ENCODE peak calls at places on chromosomes 5 and 9, in seven cellular contexts. One of them, this sample, is unnamed.

GRCh38 chr9:22452415-22453010 is 5.9 kb downstream of the DMRTA1 start:
- DNase-seq in bronchial epithelial cell: peak
- DNase-seq in BJ: no peak
- DNase-seq in CD8-positive, alpha-beta T cell: no peak
- DNase-seq in upper lobe of right lung: peak
- DNase-seq in tibial artery: peak
- DNase-seq in retinal pigment epithelial cell: no peak
- DNase-seq in this sample: peak

GRCh38 chr5:143233020-143233419 is 170.5 kb downstream of the NR3C1 start:
- DNase-seq in bronchial epithelial cell: no peak
- DNase-seq in BJ: no peak
- DNase-seq in CD8-positive, alpha-beta T cell: no peak
- DNase-seq in upper lobe of right lung: no peak
- DNase-seq in tibial artery: no peak
- DNase-seq in retinal pigment epithelial cell: no peak
- DNase-seq in this sample: no peak

GRCh38 chr9:132235894-132236661 is 74.2 kb downstream of the NTNG2 start:
- DNase-seq in bronchial epithelial cell: peak
- DNase-seq in BJ: no peak
- DNase-seq in CD8-positive, alpha-beta T cell: peak
- DNase-seq in upper lobe of right lung: peak
- DNase-seq in tibial artery: peak
- DNase-seq in retinal pigment epithelial cell: peak
- DNase-seq in this sample: peak

GRCh38 chr9:129100383-129101169 is 10.0 kb downstream of the CRAT start:
- DNase-seq in bronchial epithelial cell: no peak
- DNase-seq in BJ: no peak
- DNase-seq in CD8-positive, alpha-beta T cell: no peak
- DNase-seq in upper lobe of right lung: no peak
- DNase-seq in tibial artery: no peak
- DNase-seq in retinal pigment epithelial cell: no peak
- DNase-seq in this sample: peak

GRCh38 chr5:134874831-134875655 is 872 bp downstream of the TXNDC15 start:
- DNase-seq in bronchial epithelial cell: peak
- DNase-seq in BJ: peak
- DNase-seq in CD8-positive, alpha-beta T cell: no peak
- DNase-seq in upper lobe of right lung: peak
- DNase-seq in tibial artery: peak
- DNase-seq in retinal pigment epithelial cell: no peak
- DNase-seq in this sample: peak

GRCh38 chr9:112493738-112494137 is 7.1 kb downstream of the KIAA1958 start:
- DNase-seq in bronchial epithelial cell: no peak
- DNase-seq in BJ: peak
- DNase-seq in CD8-positive, alpha-beta T cell: no peak
- DNase-seq in upper lobe of right lung: no peak
- DNase-seq in tibial artery: no peak
- DNase-seq in retinal pigment epithelial cell: no peak
- DNase-seq in this sample: no peak

GRCh38 chr5:3787604-3788003 is 192.0 kb downstream of the IRX1 start:
- DNase-seq in bronchial epithelial cell: no peak
- DNase-seq in BJ: no peak
- DNase-seq in CD8-positive, alpha-beta T cell: no peak
- DNase-seq in upper lobe of right lung: no peak
- DNase-seq in tibial artery: no peak
- DNase-seq in retinal pigment epithelial cell: no peak
- DNase-seq in this sample: no peak

GRCh38 chr9:130833324-130833990 is 1.6 kb upstream of the ABL1 start:
- DNase-seq in bronchial epithelial cell: no peak
- DNase-seq in BJ: no peak
- DNase-seq in CD8-positive, alpha-beta T cell: no peak
- DNase-seq in upper lobe of right lung: no peak
- DNase-seq in tibial artery: no peak
- DNase-seq in retinal pigment epithelial cell: no peak
- DNase-seq in this sample: no peak

GRCh38 chr5:172830876-172831662 is 3.0 kb upstream of the ERGIC1 start:
- DNase-seq in bronchial epithelial cell: peak
- DNase-seq in BJ: no peak
- DNase-seq in CD8-positive, alpha-beta T cell: no peak
- DNase-seq in upper lobe of right lung: no peak
- DNase-seq in tibial artery: no peak
- DNase-seq in retinal pigment epithelial cell: peak
- DNase-seq in this sample: peak

GRCh38 chr9:69412741-69413150 is 87.7 kb downstream of the ENTREP1 start:
- DNase-seq in bronchial epithelial cell: peak
- DNase-seq in BJ: peak
- DNase-seq in CD8-positive, alpha-beta T cell: no peak
- DNase-seq in upper lobe of right lung: peak
- DNase-seq in tibial artery: peak
- DNase-seq in retinal pigment epithelial cell: no peak
- DNase-seq in this sample: peak

GRCh38 chr9:32969270-32969669 is 32.2 kb downstream of the APTX start:
- DNase-seq in bronchial epithelial cell: no peak
- DNase-seq in BJ: peak
- DNase-seq in CD8-positive, alpha-beta T cell: no peak
- DNase-seq in upper lobe of right lung: no peak
- DNase-seq in tibial artery: no peak
- DNase-seq in retinal pigment epithelial cell: no peak
- DNase-seq in this sample: no peak

GRCh38 chr5:45639038-45639437 is 57.1 kb downstream of the HCN1 start:
- DNase-seq in bronchial epithelial cell: no peak
- DNase-seq in BJ: no peak
- DNase-seq in CD8-positive, alpha-beta T cell: no peak
- DNase-seq in upper lobe of right lung: no peak
- DNase-seq in tibial artery: no peak
- DNase-seq in retinal pigment epithelial cell: no peak
- DNase-seq in this sample: peak

GRCh38 chr9:111662851-111663823 is 1.7 kb downstream of the GNG10 start:
- DNase-seq in bronchial epithelial cell: peak
- DNase-seq in BJ: no peak
- DNase-seq in CD8-positive, alpha-beta T cell: no peak
- DNase-seq in upper lobe of right lung: no peak
- DNase-seq in tibial artery: no peak
- DNase-seq in retinal pigment epithelial cell: no peak
- DNase-seq in this sample: peak

GRCh38 chr9:86485359-86485758 is 131.1 kb upstream of the TUT7 start:
- DNase-seq in bronchial epithelial cell: no peak
- DNase-seq in BJ: no peak
- DNase-seq in CD8-positive, alpha-beta T cell: no peak
- DNase-seq in upper lobe of right lung: no peak
- DNase-seq in tibial artery: no peak
- DNase-seq in retinal pigment epithelial cell: no peak
- DNase-seq in this sample: no peak

GRCh38 chr5:140038373-140038957 is 4.6 kb downstream of the NRG2 start:
- DNase-seq in bronchial epithelial cell: no peak
- DNase-seq in BJ: no peak
- DNase-seq in CD8-positive, alpha-beta T cell: no peak
- DNase-seq in upper lobe of right lung: no peak
- DNase-seq in tibial artery: no peak
- DNase-seq in retinal pigment epithelial cell: no peak
- DNase-seq in this sample: no peak

GRCh38 chr5:155546075-155546474 is 532.5 kb downstream of the KIF4B start:
- DNase-seq in bronchial epithelial cell: no peak
- DNase-seq in BJ: no peak
- DNase-seq in CD8-positive, alpha-beta T cell: no peak
- DNase-seq in upper lobe of right lung: no peak
- DNase-seq in tibial artery: no peak
- DNase-seq in retinal pigment epithelial cell: no peak
- DNase-seq in this sample: peak

GRCh38 chr9:34777667-34778066 is 67.7 kb upstream of the CCL21 start:
- DNase-seq in bronchial epithelial cell: no peak
- DNase-seq in BJ: no peak
- DNase-seq in CD8-positive, alpha-beta T cell: no peak
- DNase-seq in upper lobe of right lung: no peak
- DNase-seq in tibial artery: no peak
- DNase-seq in retinal pigment epithelial cell: no peak
- DNase-seq in this sample: no peak

GRCh38 chr9:38677660-38678303 is 42.2 kb downstream of the FAM240B start:
- DNase-seq in bronchial epithelial cell: no peak
- DNase-seq in BJ: no peak
- DNase-seq in CD8-positive, alpha-beta T cell: no peak
- DNase-seq in upper lobe of right lung: no peak
- DNase-seq in tibial artery: no peak
- DNase-seq in retinal pigment epithelial cell: no peak
- DNase-seq in this sample: no peak

GRCh38 chr5:109063223-109063622 is 315.5 kb downstream of the FER start:
- DNase-seq in bronchial epithelial cell: no peak
- DNase-seq in BJ: no peak
- DNase-seq in CD8-positive, alpha-beta T cell: no peak
- DNase-seq in upper lobe of right lung: no peak
- DNase-seq in tibial artery: no peak
- DNase-seq in retinal pigment epithelial cell: peak
- DNase-seq in this sample: no peak

GRCh38 chr5:125668904-125669303 is 754.3 kb upstream of the GRAMD2B start:
- DNase-seq in bronchial epithelial cell: peak
- DNase-seq in BJ: no peak
- DNase-seq in CD8-positive, alpha-beta T cell: no peak
- DNase-seq in upper lobe of right lung: no peak
- DNase-seq in tibial artery: no peak
- DNase-seq in retinal pigment epithelial cell: peak
- DNase-seq in this sample: peak

GRCh38 chr5:374631-375335 is 53.3 kb downstream of the AHRR start:
- DNase-seq in bronchial epithelial cell: no peak
- DNase-seq in BJ: no peak
- DNase-seq in CD8-positive, alpha-beta T cell: no peak
- DNase-seq in upper lobe of right lung: peak
- DNase-seq in tibial artery: no peak
- DNase-seq in retinal pigment epithelial cell: no peak
- DNase-seq in this sample: no peak

GRCh38 chr5:132371603-132371994 is 2.1 kb downstream of the SLC22A5 start:
- DNase-seq in bronchial epithelial cell: no peak
- DNase-seq in BJ: no peak
- DNase-seq in CD8-positive, alpha-beta T cell: no peak
- DNase-seq in upper lobe of right lung: peak
- DNase-seq in tibial artery: no peak
- DNase-seq in retinal pigment epithelial cell: no peak
- DNase-seq in this sample: no peak

GRCh38 chr5:56075361-56075760 is 80.6 kb upstream of the IL6ST start:
- DNase-seq in bronchial epithelial cell: no peak
- DNase-seq in BJ: no peak
- DNase-seq in CD8-positive, alpha-beta T cell: no peak
- DNase-seq in upper lobe of right lung: no peak
- DNase-seq in tibial artery: peak
- DNase-seq in retinal pigment epithelial cell: no peak
- DNase-seq in this sample: no peak

GRCh38 chr5:35047785-35048404 is at the start of gene AGXT2:
- DNase-seq in bronchial epithelial cell: no peak
- DNase-seq in BJ: no peak
- DNase-seq in CD8-positive, alpha-beta T cell: no peak
- DNase-seq in upper lobe of right lung: no peak
- DNase-seq in tibial artery: no peak
- DNase-seq in retinal pigment epithelial cell: no peak
- DNase-seq in this sample: no peak

GRCh38 chr9:15249042-15249818 is 57.8 kb downstream of the TTC39B start:
- DNase-seq in bronchial epithelial cell: no peak
- DNase-seq in BJ: peak
- DNase-seq in CD8-positive, alpha-beta T cell: no peak
- DNase-seq in upper lobe of right lung: no peak
- DNase-seq in tibial artery: no peak
- DNase-seq in retinal pigment epithelial cell: no peak
- DNase-seq in this sample: no peak

GRCh38 chr9:99401826-99402225 is 179.7 kb downstream of the SEC61B start:
- DNase-seq in bronchial epithelial cell: no peak
- DNase-seq in BJ: no peak
- DNase-seq in CD8-positive, alpha-beta T cell: no peak
- DNase-seq in upper lobe of right lung: no peak
- DNase-seq in tibial artery: no peak
- DNase-seq in retinal pigment epithelial cell: no peak
- DNase-seq in this sample: no peak

GRCh38 chr9:134775552-134775951 is 105.1 kb upstream of the FCN2 start:
- DNase-seq in bronchial epithelial cell: no peak
- DNase-seq in BJ: peak
- DNase-seq in CD8-positive, alpha-beta T cell: no peak
- DNase-seq in upper lobe of right lung: no peak
- DNase-seq in tibial artery: no peak
- DNase-seq in retinal pigment epithelial cell: no peak
- DNase-seq in this sample: no peak

GRCh38 chr9:79616971-79617370 is 45.2 kb downstream of the TLE4 start:
- DNase-seq in bronchial epithelial cell: no peak
- DNase-seq in BJ: no peak
- DNase-seq in CD8-positive, alpha-beta T cell: no peak
- DNase-seq in upper lobe of right lung: no peak
- DNase-seq in tibial artery: no peak
- DNase-seq in retinal pigment epithelial cell: no peak
- DNase-seq in this sample: no peak

GRCh38 chr9:135619599-135619886 is 19.8 kb downstream of the GLT6D1 start:
- DNase-seq in bronchial epithelial cell: no peak
- DNase-seq in BJ: no peak
- DNase-seq in CD8-positive, alpha-beta T cell: no peak
- DNase-seq in upper lobe of right lung: no peak
- DNase-seq in tibial artery: no peak
- DNase-seq in retinal pigment epithelial cell: no peak
- DNase-seq in this sample: no peak

GRCh38 chr5:105304859-105305258 is 1742.3 kb upstream of the NUDT12 start:
- DNase-seq in bronchial epithelial cell: no peak
- DNase-seq in BJ: no peak
- DNase-seq in CD8-positive, alpha-beta T cell: no peak
- DNase-seq in upper lobe of right lung: no peak
- DNase-seq in tibial artery: no peak
- DNase-seq in retinal pigment epithelial cell: no peak
- DNase-seq in this sample: no peak
- H3K4me3 ChIP-seq in bronchial epithelial cell: no peak
- H3K4me3 ChIP-seq in BJ: no peak
- H3K4me3 ChIP-seq in CD8-positive, alpha-beta T cell: no peak
- H3K4me3 ChIP-seq in upper lobe of right lung: no peak
- H3K4me3 ChIP-seq in tibial artery: no peak
- H3K4me3 ChIP-seq in retinal pigment epithelial cell: no peak
- H3K4me3 ChIP-seq in this sample: no peak

DNA sequence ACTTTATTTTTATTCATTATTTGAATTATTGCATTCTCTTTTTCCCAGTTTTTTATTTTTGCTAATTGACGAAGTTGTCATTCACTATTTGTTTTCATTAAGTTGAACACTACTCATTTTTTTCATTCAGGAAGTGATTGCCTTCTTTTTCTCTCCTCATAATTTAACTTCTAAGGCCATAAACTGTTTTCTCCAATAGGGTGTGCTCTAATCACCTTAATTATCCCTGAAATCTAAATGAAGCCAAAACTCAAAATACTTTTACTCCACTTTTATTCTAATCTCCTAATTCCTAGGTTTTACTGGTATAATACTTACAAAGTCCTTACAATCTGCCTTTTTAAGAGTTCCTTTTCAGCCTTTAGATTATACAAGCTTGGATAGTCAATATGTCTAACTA is 2.9 kb upstream of the OR13C2 start:
- DNase-seq in bronchial epithelial cell: peak
- DNase-seq in BJ: no peak
- DNase-seq in CD8-positive, alpha-beta T cell: no peak
- DNase-seq in upper lobe of right lung: no peak
- DNase-seq in tibial artery: no peak
- DNase-seq in retinal pigment epithelial cell: no peak
- DNase-seq in this sample: peak
- TF ChIP-seq CTCF in bronchial epithelial cell: no peak
- TF ChIP-seq CTCF in BJ: peak
- TF ChIP-seq CTCF in CD8-positive, alpha-beta T cell: no peak
- TF ChIP-seq CTCF in upper lobe of right lung: no peak
- TF ChIP-seq CTCF in tibial artery: no peak
- TF ChIP-seq CTCF in retinal pigment epithelial cell: peak
- TF ChIP-seq CTCF in this sample: peak

GRCh38 chr9:125749951-125750655 is 2.9 kb downstream of the PBX3 start:
- DNase-seq in bronchial epithelial cell: peak
- DNase-seq in BJ: no peak
- DNase-seq in CD8-positive, alpha-beta T cell: no peak
- DNase-seq in upper lobe of right lung: no peak
- DNase-seq in tibial artery: no peak
- DNase-seq in retinal pigment epithelial cell: no peak
- DNase-seq in this sample: peak
- H3K4me3 ChIP-seq in bronchial epithelial cell: peak
- H3K4me3 ChIP-seq in BJ: no peak
- H3K4me3 ChIP-seq in CD8-positive, alpha-beta T cell: no peak
- H3K4me3 ChIP-seq in upper lobe of right lung: peak
- H3K4me3 ChIP-seq in tibial artery: no peak
- H3K4me3 ChIP-seq in retinal pigment epithelial cell: peak
- H3K4me3 ChIP-seq in this sample: peak

GRCh38 chr5:170429014-170429413 is 39.8 kb upstream of the KCNMB1 start:
- DNase-seq in bronchial epithelial cell: peak
- DNase-seq in BJ: no peak
- DNase-seq in CD8-positive, alpha-beta T cell: no peak
- DNase-seq in upper lobe of right lung: no peak
- DNase-seq in tibial artery: no peak
- DNase-seq in retinal pigment epithelial cell: no peak
- DNase-seq in this sample: peak
- TF ChIP-seq CTCF in bronchial epithelial cell: peak
- TF ChIP-seq CTCF in BJ: peak
- TF ChIP-seq CTCF in CD8-positive, alpha-beta T cell: no peak
- TF ChIP-seq CTCF in upper lobe of right lung: no peak
- TF ChIP-seq CTCF in tibial artery: peak
- TF ChIP-seq CTCF in retinal pigment epithelial cell: peak
- TF ChIP-seq CTCF in this sample: peak

This sample was measured in epithelial cell of esophagus.